ENCODE peak calls at places on chromosome 15, in eight cellular contexts. O is activated CD8-positive, alpha-beta memory T cell treated with anti-CD3 and anti-CD28 coated beads for 48 hours; V is type B pancreatic cell; P is hypothalamus; L is GM10248; B is A549; F is NCI-H460; S is HEK293T. G is an unnamed sample.

GRCh38 chr15:98394546-98394945 is 253.8 kb upstream of the IGF1R start:
- DNase-seq in F (no peak), S (no peak), B (no peak), P (no peak), O (no peak), V (no peak), L (no peak), G (no peak)

GRCh38 chr15:89383635-89384604 is 49.3 kb upstream of the POLG start:
- DNase-seq in O (no peak), V (peak), L (no peak), F (peak), B (no peak), P (no peak), S (peak), G (no peak)

GRCh38 chr15:65338366-65338765 is 33.9 kb downstream of the RNU5B-1 start:
- DNase-seq in S (no peak), B (no peak), O (no peak), L (no peak), V (no peak), P (no peak), F (no peak), G (no peak)

GRCh38 chr15:58898150-58898680 is 35.3 kb downstream of the SLTM start:
- DNase-seq in S (no peak), O (no peak), L (no peak), V (no peak), P (no peak), F (no peak), B (no peak), G (no peak)

GRCh38 chr15:23566070-23567050 is 886 bp downstream of the MKRN3 start:
- DNase-seq in L (no peak), S (no peak), F (no peak), V (no peak), P (peak), B (no peak), O (no peak), G (peak)

GRCh38 chr15:100194955-100195354 is 146.8 kb downstream of the ADAMTS17 start:
- DNase-seq in P (no peak), F (no peak), B (no peak), S (no peak), O (no peak), V (peak), L (no peak), G (no peak)

GRCh38 chr15:74176262-74177208 is 3.0 kb downstream of the ISLR start:
- DNase-seq in L (no peak), F (no peak), B (no peak), P (no peak), O (no peak), S (no peak), V (no peak), G (no peak)

GRCh38 chr15:58564967-58565366 is 133.2 kb downstream of the LIPC start:
- DNase-seq in V (no peak), S (no peak), P (no peak), B (no peak), O (no peak), L (no peak), F (no peak), G (peak)

GRCh38 chr15:29087521-29088285 is 181.9 kb downstream of the NSMCE3 start:
- DNase-seq in S (no peak), V (no peak), O (no peak), L (no peak), P (no peak), B (no peak), F (no peak), G (no peak)

GRCh38 chr15:82312611-82313349 is 36.5 kb downstream of the GOLGA6L10 start:
- DNase-seq in L (no peak), P (no peak), F (no peak), O (no peak), B (no peak), S (no peak), V (peak), G (no peak)

GRCh38 chr15:25177955-25178801 is 223.4 kb downstream of the SNRPN start:
- DNase-seq in B (no peak), O (no peak), L (no peak), F (no peak), V (peak), P (no peak), S (no peak), G (no peak)

GRCh38 chr15:59298255-59298856 is 74.3 kb downstream of the MYO1E start:
- DNase-seq in O (peak), F (no peak), P (no peak), L (peak), V (no peak), B (no peak), S (no peak), G (no peak)

GRCh38 chr15:98369081-98369716 is 279.1 kb upstream of the IGF1R start:
- DNase-seq in F (no peak), V (no peak), B (no peak), S (no peak), O (no peak), L (no peak), P (no peak), G (no peak)

GRCh38 chr15:40985541-40986330 is 32.5 kb downstream of the CHAC1 start:
- DNase-seq in O (no peak), V (no peak), S (no peak), P (no peak), B (no peak), L (no peak), F (no peak), G (no peak)

GRCh38 chr15:92467245-92467644 is 73.6 kb downstream of the ST8SIA2 start:
- DNase-seq in P (no peak), L (no peak), S (no peak), B (no peak), O (no peak), V (no peak), F (no peak), G (no peak)

GRCh38 chr15:95262866-95263564 is 1031.7 kb downstream of the MCTP2 start:
- DNase-seq in P (no peak), L (no peak), F (no peak), B (no peak), S (no peak), V (no peak), O (no peak), G (no peak)

GRCh38 chr15:98875309-98875708 is 132.3 kb downstream of the PGPEP1L start:
- DNase-seq in L (no peak), F (no peak), S (no peak), V (no peak), P (no peak), B (no peak), O (no peak), G (no peak)

GRCh38 chr15:82850242-82850591 is 40.8 kb downstream of the WHAMM start:
- DNase-seq in S (no peak), O (no peak), L (no peak), B (no peak), V (peak), F (no peak), P (no peak), G (peak)

GRCh38 chr15:95894407-95894956 is 436.0 kb upstream of the NR2F2 start:
- DNase-seq in V (no peak), B (no peak), S (no peak), L (no peak), F (no peak), O (no peak), P (no peak), G (no peak)

GRCh38 chr15:65101418-65101890 is 13.5 kb downstream of the UBAP1L start:
- DNase-seq in B (peak), S (peak), O (no peak), L (peak), P (peak), F (peak), V (no peak), G (no peak)

GRCh38 chr15:74207652-74208440 is 5.3 kb upstream of the STRA6 start:
- DNase-seq in O (no peak), B (no peak), F (no peak), V (no peak), L (no peak), S (no peak), P (no peak), G (no peak)

GRCh38 chr15:74500401-74500800 is 39.4 kb upstream of the UBL7 start:
- DNase-seq in P (no peak), O (no peak), S (no peak), B (no peak), F (no peak), L (no peak), V (no peak), G (no peak)

GRCh38 chr15:57156210-57156887 is 220.0 kb upstream of the CGNL1 start:
- DNase-seq in O (no peak), B (no peak), S (no peak), F (no peak), P (no peak), V (no peak), L (no peak), G (no peak)

GRCh38 chr15:68210821-68211655 is 5.9 kb upstream of the CALML4 start:
- DNase-seq in S (peak), P (peak), F (no peak), O (peak), V (peak), B (peak), L (peak), G (peak)

GRCh38 chr15:68278345-68279217 is 1.0 kb downstream of the FEM1B start:
- DNase-seq in V (peak), L (no peak), O (no peak), B (peak), S (peak), F (peak), P (no peak), G (peak)

G was measured in DMS 273 treated with DMSO at 0.1 percent for 48 hours.